ENCODE peak calls at places on chromosome 6, in nine cellular contexts. P is tibial nerve, M is WERI-Rb-1, W is GM10248, G is non-pigmented ciliary epithelial cell, J is ecto neural progenitor cell, Z is NCI-H1436, H is A549, L is nephron progenitor cell. A is an unnamed sample.

GRCh38 chr6:68673255-68673654 is 38.2 kb downstream of the ADGRB3 start:
- DNase-seq in P (no peak), M (no peak), W (no peak), G (no peak), J (no peak), Z (no peak), H (no peak), L (no peak), A (no peak)

GRCh38 chr6:36618366-36619355 is 24.5 kb downstream of the SRSF3 start:
- DNase-seq in P (no peak), M (no peak), W (no peak), G (no peak), J (no peak), Z (no peak), H (no peak), L (no peak), A (no peak)

GRCh38 chr6:143743256-143744166 is 65.7 kb downstream of the PHACTR2 start:
- DNase-seq in P (no peak), M (no peak), W (no peak), G (no peak), J (no peak), Z (no peak), H (no peak), L (no peak), A (no peak)

GRCh38 chr6:159304641-159305040 is 135.4 kb downstream of the FNDC1 start:
- DNase-seq in P (no peak), M (no peak), W (no peak), G (no peak), J (no peak), Z (no peak), H (no peak), L (no peak), A (no peak)

GRCh38 chr6:14001329-14002012 is 76.7 kb downstream of the RNF182 start:
- DNase-seq in P (no peak), M (no peak), W (no peak), G (peak; percentile 96), J (no peak), Z (no peak), H (peak; percentile 67), L (no peak), A (peak; percentile 82)

GRCh38 chr6:16741112-16742016 is 19.9 kb downstream of the ATXN1 start:
- DNase-seq in P (no peak), M (no peak), W (no peak), G (peak; percentile 97), J (no peak), Z (no peak), H (no peak), L (no peak), A (no peak)

GRCh38 chr6:4662886-4663285 is 113.3 kb upstream of the CDYL start:
- DNase-seq in P (no peak), M (no peak), W (no peak), G (no peak), J (no peak), Z (no peak), H (no peak), L (no peak), A (no peak)

GRCh38 chr6:166206510-166207389 is 39.1 kb upstream of the TBXT start:
- DNase-seq in P (no peak), M (no peak), W (no peak), G (no peak), J (no peak), Z (no peak), H (no peak), L (no peak), A (no peak)

GRCh38 chr6:43773050-43773956 is 3.3 kb downstream of the VEGFA start:
- DNase-seq in P (no peak), M (peak; percentile 82), W (peak; percentile 83), G (no peak), J (peak; percentile 59), Z (peak; percentile 25), H (peak; percentile 90), L (peak; percentile 37), A (no peak)